ENCODE peak calls at places on chromosomes 1 and 21, in ten cellular contexts. P, F, S, X, V, Q, L, J, R and B are unnamed samples. For H3K27me3 and H3K36me3, the result is how much of the 10 kb centered on the place peaks cover.

GRCh38 chr1:59903136-59903754 is 23.3 kb downstream of the CYP2J2 start:
- DNase-seq in F (peak), L (peak), V (no peak), S (no peak), R (peak), X (peak), P (peak), J (no peak), Q (no peak), B (peak)

GRCh38 chr1:182652933-182653332 is 31.5 kb downstream of the RGS8 start:
- DNase-seq in Q (no peak), R (no peak), L (no peak), F (no peak), V (no peak), X (no peak), J (no peak), P (no peak), S (no peak), B (no peak)

GRCh38 chr1:63969461-63969893 is 195.7 kb downstream of the ROR1 start:
- DNase-seq in V (no peak), J (no peak), P (no peak), X (no peak), F (no peak), L (no peak), Q (no peak), S (no peak), R (no peak), B (no peak)

GRCh38 chr1:67214420-67215174 is 48.3 kb downstream of the IL23R start:
- DNase-seq in F (peak), X (peak), S (peak), P (peak), J (no peak), R (peak), V (no peak), L (peak), Q (peak), B (no peak)

GRCh38 chr1:99764439-99764838 is 2.0 kb downstream of the FRRS1 start:
- DNase-seq in R (no peak), F (no peak), Q (no peak), X (no peak), L (no peak), P (no peak), J (no peak), V (no peak), S (no peak), B (no peak)

GRCh38 chr1:67342002-67342890 is 34.6 kb downstream of the IL12RB2 start:
- DNase-seq in J (no peak), P (no peak), X (no peak), V (no peak), S (peak), L (no peak), R (no peak), F (peak), Q (no peak), B (peak)

GRCh38 chr1:80349218-80349617 is 1342.7 kb upstream of the ADGRL4 start:
- DNase-seq in V (no peak), Q (no peak), P (no peak), F (no peak), R (no peak), S (no peak), L (no peak), J (no peak), X (no peak), B (peak)

GRCh38 chr1:31755850-31756492 is 8.2 kb downstream of the ADGRB2 start:
- DNase-seq in F (no peak), R (no peak), V (no peak), P (no peak), L (no peak), S (no peak), J (no peak), Q (no peak), X (no peak), B (peak)

GRCh38 chr21:42777064-42777756 is 102.1 kb downstream of the WDR4 start:
- DNase-seq in X (no peak), F (no peak), V (no peak), P (no peak), Q (no peak), J (no peak), S (no peak), L (no peak), R (no peak), B (peak)

GRCh38 chr1:165696625-165697100 is 1.7 kb downstream of the ALDH9A1 start:
- DNase-seq in V (no peak), S (no peak), F (peak), X (peak), R (peak), L (no peak), P (peak), J (no peak), Q (no peak), B (no peak)

GRCh38 chr1:229192031-229192430 is 78.9 kb upstream of the RAB4A start:
- DNase-seq in V (no peak), P (no peak), R (no peak), S (no peak), F (peak), Q (no peak), L (no peak), J (no peak), X (no peak), B (no peak)

GRCh38 chr1:31511848-31512615 is 64.3 kb upstream of the TINAGL1 start:
- DNase-seq in Q (no peak), R (no peak), X (no peak), L (no peak), J (no peak), P (no peak), S (no peak), V (no peak), F (no peak), B (no peak)

GRCh38 chr1:56032276-56032675 is 547.1 kb downstream of the PLPP3 start:
- DNase-seq in S (no peak), Q (no peak), X (no peak), R (no peak), L (no peak), P (no peak), J (no peak), F (no peak), V (no peak), B (no peak)

GRCh38 chr1:82775402-82776000 is 974.8 kb downstream of the ADGRL2 start:
- DNase-seq in X (peak), R (peak), L (peak), F (peak), S (no peak), P (peak), J (no peak), V (peak), Q (no peak), B (peak)

GRCh38 chr1:223319913-223320600 is 43.9 kb downstream of the SUSD4 start:
- DNase-seq in J (no peak), X (no peak), L (no peak), Q (no peak), S (no peak), R (no peak), P (no peak), F (no peak), V (no peak), B (peak)

GRCh38 chr1:118982816-118983557 is 5.2 kb downstream of the TBX15 start:
- DNase-seq in Q (no peak), L (no peak), V (no peak), J (no peak), R (no peak), P (no peak), S (no peak), X (no peak), F (no peak), B (peak)

GRCh38 chr1:114033219-114033706 is 54.0 kb downstream of the OLFML3 start:
- DNase-seq in V (peak), F (no peak), S (no peak), R (no peak), X (no peak), Q (no peak), J (no peak), L (peak), P (no peak), B (peak)

GRCh38 chr1:192600264-192600663 is 24.7 kb downstream of the RGS1 start:
- DNase-seq in P (no peak), F (no peak), J (no peak), V (no peak), L (no peak), X (no peak), Q (no peak), R (no peak), S (no peak), B (no peak)

GRCh38 chr21:42093991-42094417 is 22.9 kb downstream of the UMODL1 start:
- DNase-seq in L (no peak), S (no peak), X (no peak), V (no peak), J (no peak), P (peak), F (peak), Q (no peak), R (no peak), B (no peak)

GRCh38 chr1:51952638-51953037 is 37.9 kb downstream of the RAB3B start:
- DNase-seq in S (no peak), X (no peak), L (no peak), R (no peak), P (no peak), Q (no peak), F (no peak), V (no peak), J (no peak), B (peak)

GRCh38 chr21:41497836-41498235 is 10.1 kb downstream of the TMPRSS2 start:
- DNase-seq in J (no peak), S (no peak), V (no peak), Q (no peak), L (no peak), R (no peak), X (no peak), P (no peak), F (no peak), B (no peak)

GRCh38 chr1:94669213-94669612 is 127.7 kb upstream of the F3 start:
- DNase-seq in F (no peak), S (no peak), J (no peak), V (no peak), R (no peak), X (no peak), P (no peak), Q (no peak), L (no peak), B (no peak)

GRCh38 chr21:34761758-34762330 is 93.0 kb downstream of the CLIC6 start:
- DNase-seq in X (no peak), V (no peak), L (no peak), R (no peak), J (no peak), F (no peak), Q (no peak), P (no peak), S (no peak), B (no peak)

DNA sequence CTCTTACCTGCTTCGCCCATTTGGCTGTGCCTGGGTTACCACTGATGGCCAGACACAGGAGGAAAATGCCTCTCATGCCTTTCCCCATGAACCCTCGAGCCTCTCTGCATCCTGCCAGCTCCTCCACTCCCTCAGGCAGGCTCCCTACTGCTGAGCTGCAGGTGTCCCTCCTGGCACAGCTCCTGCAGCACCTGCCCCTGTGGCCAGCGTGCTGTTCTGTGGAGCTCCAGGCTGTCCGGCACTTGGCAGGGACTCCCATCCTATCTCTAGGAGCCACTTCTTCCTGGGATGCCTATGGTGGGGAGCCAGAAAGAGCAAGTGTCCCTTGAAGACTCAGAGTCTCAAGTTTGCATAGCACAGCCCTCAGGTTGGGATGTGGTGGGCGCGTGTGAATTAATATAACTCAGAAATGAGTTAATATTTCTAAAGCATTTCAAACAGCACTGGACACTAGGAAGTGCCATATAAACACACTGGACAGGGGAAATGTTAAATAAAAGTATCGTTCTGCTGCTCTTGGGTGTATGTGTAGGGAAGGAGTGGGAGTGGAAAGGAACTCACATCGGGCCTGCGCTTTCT is 2.6 kb downstream of the LRRC71 start:
- DNase-seq in F (no peak), R (no peak), Q (no peak), P (no peak), J (no peak), L (no peak), X (no peak), V (no peak), S (no peak), B (no peak)
- H3K27me3 ChIP-seq in F (under half), R (under half), Q (half or more), P (under half), J (half or more), L (under half), X (half or more), V (under half), S (half or more), B (half or more)

GRCh38 chr1:178548108-178548507 is 35.2 kb downstream of the TEX35 start:
- DNase-seq in X (no peak), V (no peak), S (no peak), F (no peak), P (no peak), J (no peak), Q (no peak), R (no peak), L (no peak), B (no peak)
- H3K36me3 ChIP-seq in X (under half), V (under half), S (under half), F (under half), P (under half), J (under half), Q (under half), R (under half), L (under half), B (under half)

DNA sequence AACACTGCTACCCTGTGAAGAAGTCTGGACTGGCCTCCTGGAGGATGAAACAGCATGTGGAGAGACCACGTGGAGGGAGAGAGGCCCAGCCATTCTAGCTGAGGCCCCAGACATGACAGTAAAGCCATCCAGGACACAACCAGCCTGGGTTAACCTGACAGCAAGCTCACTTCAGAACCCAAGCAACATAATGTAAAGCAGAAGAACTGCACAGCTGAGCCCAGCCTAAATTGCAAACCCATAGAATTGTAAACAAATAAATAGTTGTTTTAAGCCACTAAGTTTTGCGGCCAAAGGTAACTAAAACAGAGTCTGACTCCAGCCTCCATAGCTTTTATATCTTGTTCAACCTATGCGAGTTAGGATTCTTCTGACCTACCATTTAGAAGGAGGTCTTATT is 97.2 kb upstream of the L1TD1 start:
- DNase-seq in V (no peak), R (no peak), J (no peak), P (no peak), S (no peak), Q (no peak), L (no peak), X (no peak), F (no peak), B (no peak)
- H3K27me3 ChIP-seq in V (under half), R (under half), J (under half), P (under half), S (under half), Q (under half), L (under half), X (under half), F (under half), B (under half)

GRCh38 chr1:235131961-235132360 is 3.3 kb upstream of the TOMM20 start:
- DNase-seq in S (no peak), R (no peak), P (no peak), Q (no peak), J (no peak), F (no peak), L (no peak), X (no peak), V (no peak), B (no peak)

GRCh38 chr1:235133086-235133485 is 4.4 kb upstream of the TOMM20 start:
- DNase-seq in Q (no peak), X (no peak), F (no peak), L (no peak), S (no peak), P (no peak), J (no peak), V (no peak), R (no peak), B (no peak)

GRCh38 chr1:235136111-235136510 is 7.5 kb upstream of the TOMM20 start:
- DNase-seq in S (no peak), P (no peak), J (no peak), X (no peak), R (no peak), F (no peak), L (no peak), Q (no peak), V (no peak), B (no peak)

GRCh38 chr1:235130766-235131270 is 2.2 kb upstream of the TOMM20 start:
- DNase-seq in P (no peak), L (no peak), R (no peak), X (no peak), J (no peak), F (no peak), V (no peak), S (no peak), Q (no peak), B (no peak)

DNA sequence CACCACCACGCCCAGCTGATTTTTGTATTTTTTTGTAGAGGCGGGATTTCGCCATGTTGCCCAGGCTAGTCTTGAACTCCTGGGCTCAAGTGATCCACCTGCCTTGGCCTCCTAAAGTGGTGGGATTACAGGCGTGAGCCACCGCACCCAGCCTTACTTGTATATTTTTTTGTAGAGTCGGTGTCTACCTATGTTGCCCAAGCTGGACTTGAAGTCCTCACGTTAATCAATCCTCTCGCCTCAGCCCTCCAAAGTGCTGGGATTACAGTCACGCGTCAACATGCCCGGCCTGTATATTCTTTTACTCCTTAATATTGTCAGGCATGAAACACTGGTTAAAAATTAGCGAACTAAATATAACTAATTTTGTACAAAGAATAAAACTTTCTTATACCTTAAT is 5.5 kb upstream of the TOMM20 start:
- DNase-seq in L (no peak), P (no peak), Q (no peak), S (no peak), V (no peak), X (no peak), R (no peak), F (no peak), J (no peak), B (no peak)
- H3K36me3 ChIP-seq in L (half or more), P (half or more), Q (under half), S (under half), V (half or more), X (under half), R (under half), F (under half), J (under half), B (under half)

GRCh38 chr1:206668351-206668750 is 16.4 kb upstream of the MAPKAPK2 start:
- DNase-seq in J (no peak), R (no peak), V (no peak), S (no peak), P (no peak), Q (no peak), X (no peak), F (no peak), L (no peak), B (no peak)
- H3K27me3 ChIP-seq in J (under half), R (under half), V (under half), S (under half), P (under half), Q (under half), X (under half), F (under half), L (under half), B (under half)

DNA sequence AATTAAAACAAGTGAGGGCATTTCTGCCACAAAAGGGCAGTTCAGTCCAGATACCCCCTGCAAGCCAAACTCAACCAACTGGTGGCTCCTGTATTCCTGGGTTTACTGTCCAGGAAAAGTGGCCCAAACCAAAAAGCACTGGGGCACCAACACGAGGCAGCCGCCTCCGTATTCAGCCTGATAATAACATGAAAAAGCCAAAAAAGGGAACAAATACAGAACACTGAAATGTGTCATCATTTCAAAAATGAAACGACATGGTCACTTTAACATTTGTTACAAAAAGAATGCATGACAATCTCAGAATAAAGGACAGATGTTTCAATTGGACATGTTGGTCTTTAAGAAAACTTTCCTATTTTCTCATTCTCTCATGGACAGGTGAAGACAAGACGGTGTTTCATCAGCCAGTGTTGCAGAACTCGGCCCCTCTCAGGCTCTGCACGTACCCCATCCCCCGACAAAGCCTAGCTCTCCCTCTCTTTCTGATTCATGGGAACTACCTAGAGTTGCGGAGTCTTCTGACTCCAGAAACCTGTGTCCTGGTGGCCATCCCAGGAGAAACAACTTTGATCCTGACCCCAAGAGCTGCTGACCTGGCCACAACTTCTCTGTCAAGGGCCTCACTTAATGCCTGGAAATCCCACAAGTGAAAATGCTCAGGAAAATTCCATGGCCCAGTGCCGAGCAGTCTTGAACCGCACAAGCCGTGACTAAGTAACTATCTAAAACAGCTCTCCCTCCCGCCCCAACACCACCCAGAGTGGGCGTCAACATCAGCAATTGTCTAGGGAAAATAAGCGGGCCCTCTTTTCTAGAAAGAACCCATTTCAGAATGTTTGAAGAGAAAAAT is 27.1 kb downstream of the ZBTB17 start:
- DNase-seq in P (peak), Q (no peak), J (no peak), X (peak), R (peak), V (peak), L (no peak), F (peak), S (no peak), B (peak)
- H3K36me3 ChIP-seq in P (under half), Q (under half), J (under half), X (under half), R (under half), V (half or more), L (under half), F (under half), S (under half), B (under half)

DNA sequence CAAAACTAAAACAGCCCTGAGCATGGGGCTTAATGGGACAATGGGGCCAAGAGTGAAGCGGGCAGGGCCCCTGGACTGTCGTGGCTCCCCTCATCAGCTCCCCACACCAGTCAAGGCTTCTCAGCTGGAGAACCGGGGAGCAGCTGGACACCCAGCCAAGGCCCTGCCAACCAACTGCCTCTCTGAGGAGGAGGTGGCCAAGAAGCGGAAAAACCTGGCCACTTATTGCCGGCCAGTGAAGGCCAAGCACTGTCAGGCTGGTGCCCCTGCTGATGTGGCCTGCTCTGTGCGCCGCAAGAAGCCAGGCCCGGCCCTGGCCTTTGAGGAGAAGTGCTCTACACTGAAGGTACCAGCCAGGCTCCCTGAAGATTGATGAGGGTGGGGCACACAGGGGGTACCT is 2.5 kb upstream of the CYB561D1 start:
- DNase-seq in X (no peak), S (no peak), L (no peak), V (no peak), R (no peak), F (no peak), J (no peak), P (no peak), Q (no peak), B (no peak)
- H3K27me3 ChIP-seq in X (under half), S (under half), L (under half), V (under half), R (under half), F (under half), J (under half), P (under half), Q (under half), B (under half)

GRCh38 chr1:112923234-112923955 is 32.6 kb downstream of the SLC16A1 start:
- DNase-seq in S (no peak), F (no peak), Q (no peak), L (no peak), X (no peak), J (no peak), V (no peak), P (no peak), R (no peak), B (no peak)
- H3K36me3 ChIP-seq in S (under half), F (under half), Q (under half), L (half or more), X (under half), J (under half), V (half or more), P (under half), R (under half), B (under half)

GRCh38 chr1:110674337-110675059 is at the start of gene KCNA3:
- DNase-seq in P (no peak), R (peak), X (peak), F (no peak), L (no peak), J (peak), S (peak), Q (peak), V (no peak), B (peak)
- H3K27me3 ChIP-seq in P (under half), R (under half), X (under half), F (under half), L (under half), J (half or more), S (under half), Q (under half), V (under half), B (half or more)